ENCODE peak calls at places on chromosomes 2 and 18, in five cellular contexts. A, Y, W, P and T are unnamed samples.

GRCh38 chr18:63472380-63472779 is 4.4 kb upstream of the SERPINB5 start:
- DNase-seq in A (no peak), Y (no peak), W (no peak), P (no peak), T (peak)

GRCh38 chr18:22408059-22408458 is 9.7 kb downstream of the CTAGE1 start:
- DNase-seq in A (no peak), Y (no peak), W (no peak), P (no peak), T (no peak)

GRCh38 chr2:95374916-95375471 is 27.5 kb upstream of the FAHD2A start:
- DNase-seq in A (no peak), Y (no peak), W (peak), P (no peak), T (no peak)

GRCh38 chr2:101949304-101949703 is 42.5 kb upstream of the IL1R2 start:
- DNase-seq in A (no peak), Y (no peak), W (no peak), P (no peak), T (no peak)

GRCh38 chr2:47360937-47361336 is 42.0 kb upstream of the MSH2 start:
- DNase-seq in A (no peak), Y (no peak), W (peak), P (no peak), T (no peak)

GRCh38 chr2:237879058-237879430 is 19.6 kb downstream of the RAMP1 start:
- DNase-seq in A (peak), Y (no peak), W (peak), P (no peak), T (no peak)

GRCh38 chr2:108399479-108399878 is 21.7 kb downstream of the SULT1C4 start:
- DNase-seq in A (no peak), Y (no peak), W (no peak), P (no peak), T (no peak)

GRCh38 chr18:79495591-79496071 is 99.9 kb downstream of the NFATC1 start:
- DNase-seq in A (no peak), Y (no peak), W (no peak), P (no peak), T (no peak)

GRCh38 chr18:28120811-28121210 is 56.1 kb downstream of the CDH2 start:
- DNase-seq in A (no peak), Y (no peak), W (no peak), P (no peak), T (no peak)

GRCh38 chr2:95267458-95268207 is 6.6 kb upstream of the PROM2 start:
- DNase-seq in A (no peak), Y (no peak), W (peak), P (no peak), T (no peak)

GRCh38 chr2:33526132-33526531 is 49.7 kb downstream of the RASGRP3 start:
- DNase-seq in A (no peak), Y (no peak), W (peak), P (peak), T (no peak)

GRCh38 chr2:180110469-180110868 is 103.4 kb upstream of the CWC22 start:
- DNase-seq in A (no peak), Y (no peak), W (no peak), P (no peak), T (no peak)

GRCh38 chr18:41121116-41121826 is 833.8 kb upstream of the PIK3C3 start:
- DNase-seq in A (no peak), Y (no peak), W (peak), P (no peak), T (no peak)

GRCh38 chr2:240162531-240162930 is 22.1 kb upstream of the OTOS start:
- DNase-seq in A (no peak), Y (no peak), W (no peak), P (no peak), T (no peak)

GRCh38 chr2:232884001-232884421 is 13.9 kb downstream of the SNORC start:
- DNase-seq in A (no peak), Y (no peak), W (no peak), P (no peak), T (no peak)

GRCh38 chr2:204255068-204255467 is 290.2 kb upstream of the PARD3B start:
- DNase-seq in A (no peak), Y (no peak), W (no peak), P (no peak), T (no peak)

GRCh38 chr2:120397362-120397811 is 51.5 kb downstream of the INHBB start:
- DNase-seq in A (no peak), Y (no peak), W (no peak), P (no peak), T (no peak)

GRCh38 chr2:48471048-48471474 is 58.9 kb upstream of the STON1 start:
- DNase-seq in A (peak), Y (no peak), W (peak), P (no peak), T (no peak)

GRCh38 chr2:20626698-20627471 is 24.0 kb downstream of the HS1BP3 start:
- DNase-seq in A (no peak), Y (no peak), W (no peak), P (no peak), T (no peak)

GRCh38 chr2:25369876-25370275 is 28.2 kb upstream of the DNMT3A start:
- DNase-seq in A (no peak), Y (no peak), W (no peak), P (no peak), T (no peak)

GRCh38 chr2:37641582-37642111 is 29.8 kb downstream of the CDC42EP3 start:
- DNase-seq in A (no peak), Y (no peak), W (peak), P (no peak), T (no peak)

GRCh38 chr2:133169527-133169926 is 398.7 kb downstream of the NCKAP5 start:
- DNase-seq in A (no peak), Y (no peak), W (no peak), P (no peak), T (no peak)

GRCh38 chr2:38066415-38066814 is 9.5 kb downstream of the CYP1B1 start:
- DNase-seq in A (no peak), Y (no peak), W (no peak), P (no peak), T (no peak)

GRCh38 chr2:48508461-48509124 is 21.4 kb upstream of the STON1 start:
- DNase-seq in A (no peak), Y (no peak), W (peak), P (no peak), T (no peak)

GRCh38 chr18:68797901-68798300 is at the start of gene CCDC102B:
- DNase-seq in A (no peak), Y (no peak), W (peak), P (no peak), T (peak)

GRCh38 chr2:99066602-99067001 is 74.9 kb upstream of the C2orf15 start:
- DNase-seq in A (peak), Y (no peak), W (peak), P (peak), T (peak)

GRCh38 chr2:120346034-120346666 is at the start of gene INHBB:
- DNase-seq in A (no peak), Y (no peak), W (no peak), P (no peak), T (no peak)

GRCh38 chr18:77129150-77129551 is 3.4 kb downstream of the MBP start:
- DNase-seq in A (no peak), Y (peak), W (peak), P (no peak), T (no peak)

GRCh38 chr2:110748489-110748867 is 16.1 kb downstream of the ACOXL start:
- DNase-seq in A (peak), Y (peak), W (peak), P (peak), T (peak)

GRCh38 chr18:32920796-32921787 is 148.3 kb upstream of the KLHL14 start:
- DNase-seq in A (no peak), Y (no peak), W (peak), P (no peak), T (no peak)

GRCh38 chr2:7899241-7899640 is 782.6 kb upstream of the ID2 start:
- DNase-seq in A (peak), Y (no peak), W (no peak), P (no peak), T (peak)

GRCh38 chr2:181673178-181673577 is 7.1 kb downstream of the NEUROD1 start:
- DNase-seq in A (peak), Y (no peak), W (no peak), P (no peak), T (peak)